ENCODE peak calls at places on chromosomes 7 and 10, in five cellular contexts. Y, T, Q, L and D are unnamed samples.

GRCh38 chr7:44097064-44097932 is 6.8 kb upstream of the AEBP1 start:
- DNase-seq in Y (no peak), T (no peak), Q (no peak), L (no peak), D (peak; percentile 13)

GRCh38 chr10:282294-283139 is 147.3 kb downstream of the ZMYND11 start:
- DNase-seq in Y (no peak), T (peak; percentile 72), Q (no peak), L (no peak), D (no peak)

GRCh38 chr10:31034041-31034918 is 2.6 kb upstream of the ZNF438 start:
- DNase-seq in Y (no peak), T (peak; percentile 99), Q (no peak), L (no peak), D (no peak)

GRCh38 chr7:28638914-28639313 is 226.6 kb downstream of the CREB5 start:
- DNase-seq in Y (no peak), T (no peak), Q (no peak), L (no peak), D (no peak)

GRCh38 chr7:82183633-82184032 is 259.9 kb downstream of the CACNA2D1 start:
- DNase-seq in Y (no peak), T (peak; percentile 95), Q (no peak), L (no peak), D (no peak)

GRCh38 chr7:13067036-13067435 is 379.6 kb downstream of the ARL4A start:
- DNase-seq in Y (no peak), T (no peak), Q (no peak), L (no peak), D (no peak)

GRCh38 chr10:107583974-107584373 is 419.5 kb upstream of the SORCS1 start:
- DNase-seq in Y (no peak), T (no peak), Q (no peak), L (no peak), D (no peak)

GRCh38 chr7:87003872-87004798 is 55.3 kb downstream of the ELAPOR2 start:
- DNase-seq in Y (no peak), T (peak; percentile 8), Q (no peak), L (no peak), D (no peak)

GRCh38 chr10:115417585-115418265 is 324.6 kb downstream of the ATRNL1 start:
- DNase-seq in Y (no peak), T (peak; percentile 44), Q (peak; percentile 10), L (peak; percentile 18), D (no peak)

GRCh38 chr7:27171636-27172387 is 2.3 kb downstream of the HOXA10 start:
- DNase-seq in Y (peak; percentile 55), T (no peak), Q (no peak), L (peak; percentile 30), D (peak; percentile 56)

GRCh38 chr10:68175954-68176353 is 56.0 kb downstream of the ATOH7 start:
- DNase-seq in Y (no peak), T (no peak), Q (no peak), L (no peak), D (no peak)

GRCh38 chr10:4191354-4191753 is 406.3 kb upstream of the KLF6 start:
- DNase-seq in Y (no peak), T (no peak), Q (no peak), L (no peak), D (no peak)

GRCh38 chr7:56063882-56064625 is at the start of gene SUMF2:
- DNase-seq in Y (peak; percentile 97), T (peak; percentile 81), Q (peak; percentile 98), L (peak; percentile 95), D (peak; percentile 93)

GRCh38 chr10:79376078-79376628 is 28.9 kb downstream of the PPIF start:
- DNase-seq in Y (no peak), T (no peak), Q (no peak), L (peak; percentile 32), D (no peak)

GRCh38 chr10:132565516-132566209 is 28.1 kb downstream of the INPP5A start:
- DNase-seq in Y (no peak), T (no peak), Q (no peak), L (no peak), D (no peak)

GRCh38 chr10:13006037-13006436 is 4.5 kb upstream of the CCDC3 start:
- DNase-seq in Y (no peak), T (no peak), Q (no peak), L (no peak), D (no peak)

GRCh38 chr10:35160743-35161142 is 34.1 kb downstream of the CREM start:
- DNase-seq in Y (no peak), T (no peak), Q (no peak), L (no peak), D (no peak)

GRCh38 chr10:70461397-70462348 is 16.9 kb upstream of the PALD1 start:
- DNase-seq in Y (no peak), T (peak; percentile 50), Q (peak; percentile 87), L (no peak), D (peak; percentile 70)

GRCh38 chr10:97356318-97356914 is 21.9 kb upstream of the FRAT2 start:
- DNase-seq in Y (no peak), T (no peak), Q (no peak), L (no peak), D (no peak)

GRCh38 chr7:69893915-69894314 is 295.6 kb downstream of the AUTS2 start:
- DNase-seq in Y (no peak), T (peak; percentile 18), Q (no peak), L (no peak), D (no peak)

GRCh38 chr7:34026481-34027225 is 121.3 kb downstream of the BMPER start:
- DNase-seq in Y (no peak), T (no peak), Q (no peak), L (no peak), D (no peak)

GRCh38 chr7:2008101-2008935 is 224.4 kb downstream of the MAD1L1 start:
- DNase-seq in Y (peak; percentile 43), T (no peak), Q (no peak), L (peak; percentile 37), D (peak; percentile 31)

GRCh38 chr7:85328599-85328998 is 141.7 kb upstream of the SEMA3D start:
- DNase-seq in Y (no peak), T (no peak), Q (no peak), L (no peak), D (no peak)

GRCh38 chr7:80622531-80622930 is 15.9 kb upstream of the CD36 start:
- DNase-seq in Y (no peak), T (peak; percentile 78), Q (no peak), L (no peak), D (no peak)

GRCh38 chr7:12297709-12298108 is 86.6 kb downstream of the TMEM106B start:
- DNase-seq in Y (no peak), T (no peak), Q (no peak), L (no peak), D (no peak)

GRCh38 chr10:71512794-71513379 is 116.2 kb downstream of the CDH23 start:
- DNase-seq in Y (peak; percentile 72), T (peak; percentile 34), Q (no peak), L (no peak), D (no peak)

GRCh38 chr10:30199376-30200018 is 140.1 kb upstream of the JCAD start:
- DNase-seq in Y (no peak), T (no peak), Q (no peak), L (no peak), D (no peak)

GRCh38 chr10:64059884-64060283 is 538.7 kb downstream of the REEP3 start:
- DNase-seq in Y (no peak), T (no peak), Q (no peak), L (no peak), D (no peak)

GRCh38 chr7:157656195-157656769 is 319.5 kb downstream of the DNAJB6 start:
- DNase-seq in Y (peak; percentile 51), T (no peak), Q (no peak), L (no peak), D (no peak)

GRCh38 chr7:157658851-157659412 is 322.1 kb downstream of the DNAJB6 start:
- DNase-seq in Y (no peak), T (no peak), Q (no peak), L (no peak), D (no peak)

GRCh38 chr7:157660971-157661610 is 324.3 kb downstream of the DNAJB6 start:
- DNase-seq in Y (peak; percentile 56), T (no peak), Q (no peak), L (no peak), D (no peak)

GRCh38 chr7:157661611-157661975 is 324.8 kb downstream of the DNAJB6 start:
- DNase-seq in Y (no peak), T (no peak), Q (no peak), L (no peak), D (no peak)

DNA sequence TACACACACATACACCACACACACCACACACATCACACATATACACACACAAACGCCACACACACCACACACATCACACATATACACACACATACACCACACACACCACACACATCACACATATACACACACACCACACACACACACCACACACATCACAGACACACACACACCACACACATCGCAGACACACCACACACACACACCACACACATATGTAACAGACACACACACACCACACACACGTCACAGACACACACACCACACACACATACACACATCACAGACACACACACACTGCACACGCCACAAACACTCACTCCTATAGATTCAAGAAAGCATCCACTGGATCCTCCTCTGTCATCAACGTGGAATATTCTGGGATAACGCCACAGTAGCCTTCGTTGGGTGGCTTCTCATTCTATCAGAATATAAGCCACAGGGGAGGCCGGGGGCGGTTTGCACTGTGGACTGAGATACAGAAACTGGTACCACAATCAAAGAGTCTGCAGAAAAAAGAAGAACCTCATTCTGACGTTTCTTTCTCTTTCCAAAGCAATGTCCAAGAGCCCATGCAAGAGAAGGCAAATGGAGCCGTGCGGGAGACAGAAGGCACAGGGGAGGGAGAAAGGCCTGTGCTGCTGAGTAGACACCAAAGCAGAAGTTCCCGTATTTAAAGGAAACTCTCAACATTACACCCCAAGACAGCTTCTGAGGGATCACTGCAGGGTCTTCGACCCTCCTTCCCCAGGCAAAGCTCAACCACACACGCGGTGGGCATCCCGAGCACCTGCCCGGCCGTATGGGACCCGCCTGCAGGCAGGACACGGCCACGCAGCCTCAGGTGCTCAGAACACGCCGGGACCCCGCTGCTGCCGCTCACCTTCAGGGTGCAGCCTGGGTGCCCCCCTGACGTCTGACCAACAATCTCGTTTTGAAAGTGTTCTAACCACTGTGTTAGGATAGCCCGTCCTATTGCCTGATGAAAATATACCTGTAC is 321.2 kb downstream of the DNAJB6 start:
- DNase-seq in Y (peak; percentile 50), T (no peak), Q (no peak), L (no peak), D (no peak)
- H3K9me3 ChIP-seq in Y (no peaks in the 10 kb centered on the region), T (no peaks in the 10 kb centered on the region), Q (no peaks in the 10 kb centered on the region), L (no peaks in the 10 kb centered on the region), D (no peaks in the 10 kb centered on the region)

GRCh38 chr7:73941836-73942551 is 81.0 kb downstream of the TMEM270 start:
- DNase-seq in Y (no peak), T (peak; percentile 85), Q (peak; percentile 65), L (no peak), D (no peak)
- H3K9me3 ChIP-seq in Y (peaks cover 7% of the 10 kb centered on the region), T (no peaks in the 10 kb centered on the region), Q (peaks cover 34% of the 10 kb centered on the region), L (no peaks in the 10 kb centered on the region), D (peaks cover 7% of the 10 kb centered on the region)

GRCh38 chr7:158280467-158281154 is 307.0 kb downstream of the PTPRN2 start:
- DNase-seq in Y (peak; percentile 48), T (no peak), Q (no peak), L (no peak), D (no peak)
- H3K9me3 ChIP-seq in Y (no peaks in the 10 kb centered on the region), T (no peaks in the 10 kb centered on the region), Q (no peaks in the 10 kb centered on the region), L (peaks cover 4% of the 10 kb centered on the region), D (no peaks in the 10 kb centered on the region)

GRCh38 chr10:130985158-130985753 is 326.3 kb downstream of the TCERG1L start:
- DNase-seq in Y (no peak), T (no peak), Q (no peak), L (no peak), D (no peak)

GRCh38 chr10:130984686-130985085 is 326.8 kb downstream of the TCERG1L start:
- DNase-seq in Y (peak; percentile 38), T (no peak), Q (no peak), L (no peak), D (no peak)

GRCh38 chr10:130987401-130987800 is 324.1 kb downstream of the TCERG1L start:
- DNase-seq in Y (peak; percentile 51), T (no peak), Q (no peak), L (no peak), D (no peak)

GRCh38 chr10:130989670-130990247 is 321.8 kb downstream of the TCERG1L start:
- DNase-seq in Y (peak; percentile 34), T (no peak), Q (no peak), L (no peak), D (no peak)

GRCh38 chr10:130986828-130987227 is 324.7 kb downstream of the TCERG1L start:
- DNase-seq in Y (no peak), T (no peak), Q (no peak), L (no peak), D (no peak)
- H3K9me3 ChIP-seq in Y (no peaks in the 10 kb centered on the region), T (no peaks in the 10 kb centered on the region), Q (no peaks in the 10 kb centered on the region), L (no peaks in the 10 kb centered on the region), D (peaks cover 13% of the 10 kb centered on the region)